ENCODE peak calls at places on chromosomes 13 and 19, in eight cellular contexts. One of them, this sample, is unnamed.

GRCh38 chr19:40191836-40192646 is 815 bp downstream of the MAP3K10 start:
- DNase-seq in stimulated activated CD4-positive, alpha-beta T cell treated with anti-CD3 and anti-CD28 coated beads, Interleukin-15, amount 100 ng/mL, for 48 hours: no peak
- DNase-seq in frontal cortex: no peak
- DNase-seq in activated CD8-positive, alpha-beta memory T cell treated with anti-CD3 and anti-CD28 coated beads for 1 hour: no peak
- DNase-seq in CD4-positive, CD25-positive, alpha-beta regulatory T cell: peak
- DNase-seq in T-helper 2 cell: no peak
- DNase-seq in psoas muscle: peak
- DNase-seq in stimulated activated CD8-positive, alpha-beta memory T cell treated with anti-CD3 and anti-CD28 coated beads, Interleukin-7, amount 100 ng/mL, for 48 hours: no peak
- DNase-seq in this sample: no peak

GRCh38 chr19:4575978-4576933 is 16.8 kb upstream of the SEMA6B start:
- DNase-seq in T-helper 2 cell: peak
- DNase-seq in stimulated activated CD4-positive, alpha-beta T cell treated with anti-CD3 and anti-CD28 coated beads, Interleukin-15, amount 100 ng/mL, for 48 hours: peak
- DNase-seq in CD4-positive, CD25-positive, alpha-beta regulatory T cell: peak
- DNase-seq in frontal cortex: peak
- DNase-seq in stimulated activated CD8-positive, alpha-beta memory T cell treated with anti-CD3 and anti-CD28 coated beads, Interleukin-7, amount 100 ng/mL, for 48 hours: no peak
- DNase-seq in activated CD8-positive, alpha-beta memory T cell treated with anti-CD3 and anti-CD28 coated beads for 1 hour: no peak
- DNase-seq in psoas muscle: peak
- DNase-seq in this sample: no peak

GRCh38 chr13:112962911-112963625 is 5.9 kb upstream of the MCF2L start:
- DNase-seq in psoas muscle: no peak
- DNase-seq in stimulated activated CD8-positive, alpha-beta memory T cell treated with anti-CD3 and anti-CD28 coated beads, Interleukin-7, amount 100 ng/mL, for 48 hours: no peak
- DNase-seq in T-helper 2 cell: no peak
- DNase-seq in stimulated activated CD4-positive, alpha-beta T cell treated with anti-CD3 and anti-CD28 coated beads, Interleukin-15, amount 100 ng/mL, for 48 hours: no peak
- DNase-seq in activated CD8-positive, alpha-beta memory T cell treated with anti-CD3 and anti-CD28 coated beads for 1 hour: no peak
- DNase-seq in CD4-positive, CD25-positive, alpha-beta regulatory T cell: no peak
- DNase-seq in frontal cortex: no peak
- DNase-seq in this sample: no peak

GRCh38 chr19:56838930-56839664 is 1.4 kb downstream of the PEG3 start:
- DNase-seq in CD4-positive, CD25-positive, alpha-beta regulatory T cell: peak
- DNase-seq in stimulated activated CD4-positive, alpha-beta T cell treated with anti-CD3 and anti-CD28 coated beads, Interleukin-15, amount 100 ng/mL, for 48 hours: no peak
- DNase-seq in frontal cortex: peak
- DNase-seq in psoas muscle: peak
- DNase-seq in T-helper 2 cell: no peak
- DNase-seq in activated CD8-positive, alpha-beta memory T cell treated with anti-CD3 and anti-CD28 coated beads for 1 hour: no peak
- DNase-seq in stimulated activated CD8-positive, alpha-beta memory T cell treated with anti-CD3 and anti-CD28 coated beads, Interleukin-7, amount 100 ng/mL, for 48 hours: no peak
- DNase-seq in this sample: peak

GRCh38 chr19:12867120-12868099 is 13.8 kb downstream of the DNASE2 start:
- DNase-seq in stimulated activated CD8-positive, alpha-beta memory T cell treated with anti-CD3 and anti-CD28 coated beads, Interleukin-7, amount 100 ng/mL, for 48 hours: no peak
- DNase-seq in stimulated activated CD4-positive, alpha-beta T cell treated with anti-CD3 and anti-CD28 coated beads, Interleukin-15, amount 100 ng/mL, for 48 hours: peak
- DNase-seq in T-helper 2 cell: peak
- DNase-seq in frontal cortex: peak
- DNase-seq in CD4-positive, CD25-positive, alpha-beta regulatory T cell: peak
- DNase-seq in psoas muscle: peak
- DNase-seq in activated CD8-positive, alpha-beta memory T cell treated with anti-CD3 and anti-CD28 coated beads for 1 hour: no peak
- DNase-seq in this sample: no peak

GRCh38 chr19:21677696-21678418 is 89.5 kb downstream of the ZNF100 start:
- DNase-seq in T-helper 2 cell: no peak
- DNase-seq in CD4-positive, CD25-positive, alpha-beta regulatory T cell: no peak
- DNase-seq in stimulated activated CD8-positive, alpha-beta memory T cell treated with anti-CD3 and anti-CD28 coated beads, Interleukin-7, amount 100 ng/mL, for 48 hours: no peak
- DNase-seq in activated CD8-positive, alpha-beta memory T cell treated with anti-CD3 and anti-CD28 coated beads for 1 hour: no peak
- DNase-seq in stimulated activated CD4-positive, alpha-beta T cell treated with anti-CD3 and anti-CD28 coated beads, Interleukin-15, amount 100 ng/mL, for 48 hours: no peak
- DNase-seq in frontal cortex: no peak
- DNase-seq in psoas muscle: no peak
- DNase-seq in this sample: no peak

GRCh38 chr13:50916701-50917184 is 7.2 kb downstream of the RNASEH2B start:
- DNase-seq in CD4-positive, CD25-positive, alpha-beta regulatory T cell: no peak
- DNase-seq in T-helper 2 cell: no peak
- DNase-seq in psoas muscle: no peak
- DNase-seq in stimulated activated CD4-positive, alpha-beta T cell treated with anti-CD3 and anti-CD28 coated beads, Interleukin-15, amount 100 ng/mL, for 48 hours: no peak
- DNase-seq in activated CD8-positive, alpha-beta memory T cell treated with anti-CD3 and anti-CD28 coated beads for 1 hour: no peak
- DNase-seq in frontal cortex: no peak
- DNase-seq in stimulated activated CD8-positive, alpha-beta memory T cell treated with anti-CD3 and anti-CD28 coated beads, Interleukin-7, amount 100 ng/mL, for 48 hours: no peak
- DNase-seq in this sample: no peak

GRCh38 chr19:54190942-54191670 is at the start of gene TSEN34:
- DNase-seq in stimulated activated CD8-positive, alpha-beta memory T cell treated with anti-CD3 and anti-CD28 coated beads, Interleukin-7, amount 100 ng/mL, for 48 hours: peak
- DNase-seq in frontal cortex: peak
- DNase-seq in psoas muscle: peak
- DNase-seq in T-helper 2 cell: peak
- DNase-seq in stimulated activated CD4-positive, alpha-beta T cell treated with anti-CD3 and anti-CD28 coated beads, Interleukin-15, amount 100 ng/mL, for 48 hours: peak
- DNase-seq in CD4-positive, CD25-positive, alpha-beta regulatory T cell: peak
- DNase-seq in activated CD8-positive, alpha-beta memory T cell treated with anti-CD3 and anti-CD28 coated beads for 1 hour: no peak
- DNase-seq in this sample: peak

This sample was measured in hippocampal formation.